ENCODE peak calls at places on chromosomes 11 and 22, in seven cellular contexts. X, H, N, Z, K, F and J are unnamed samples.

GRCh38 chr11:8105666-8106065 is 24.7 kb downstream of the TUB start:
- DNase-seq in X (no peak), H (no peak), N (no peak), Z (no peak), K (no peak), F (no peak), J (no peak)

GRCh38 chr22:27715078-27715477 is 86.5 kb downstream of the MN1 start:
- DNase-seq in X (no peak), H (no peak), N (no peak), Z (peak; percentile 4), K (peak; percentile 56), F (peak; percentile 26), J (no peak)

GRCh38 chr11:75420224-75421034 is 12.6 kb downstream of the KLHL35 start:
- DNase-seq in X (no peak), H (no peak), N (no peak), Z (no peak), K (no peak), F (peak; percentile 55), J (no peak)

GRCh38 chr11:83818349-83818748 is 532.2 kb upstream of the CCDC90B start:
- DNase-seq in X (no peak), H (no peak), N (no peak), Z (no peak), K (no peak), F (no peak), J (no peak)

GRCh38 chr11:100630898-100631297 is 56.2 kb upstream of the ARHGAP42 start:
- DNase-seq in X (no peak), H (no peak), N (no peak), Z (no peak), K (no peak), F (no peak), J (no peak)

GRCh38 chr11:45859661-45860140 is 12.4 kb downstream of the CRY2 start:
- DNase-seq in X (no peak), H (no peak), N (no peak), Z (peak; percentile 52), K (peak; percentile 95), F (peak; percentile 98), J (peak; percentile 56)

GRCh38 chr22:43533131-43533530 is 121.3 kb downstream of the MPPED1 start:
- DNase-seq in X (no peak), H (no peak), N (no peak), Z (no peak), K (no peak), F (no peak), J (no peak)

GRCh38 chr22:49334976-49335375 is 492.7 kb downstream of the BRD1 start:
- DNase-seq in X (no peak), H (no peak), N (no peak), Z (no peak), K (peak; percentile 35), F (no peak), J (no peak)

GRCh38 chr11:6612008-6612815 is at the start of gene TAF10:
- DNase-seq in X (peak; percentile 97), H (peak; percentile 88), N (peak; percentile 96), Z (peak; percentile 96), K (peak; percentile 99), F (peak; percentile 98), J (peak; percentile 97)

GRCh38 chr11:67302571-67303131 is 679 bp upstream of the SSH3 start:
- DNase-seq in X (peak; percentile 60), H (no peak), N (peak; percentile 44), Z (no peak), K (peak; percentile 88), F (peak; percentile 66), J (no peak)

GRCh38 chr11:119284344-119285157 is 32.4 kb downstream of the MCAM start:
- DNase-seq in X (peak; percentile 4), H (peak; percentile 43), N (peak; percentile 71), Z (peak; percentile 54), K (no peak), F (peak; percentile 34), J (peak; percentile 27)

GRCh38 chr11:15690326-15690725 is 575.6 kb downstream of the INSC start:
- DNase-seq in X (no peak), H (no peak), N (no peak), Z (no peak), K (no peak), F (no peak), J (no peak)

GRCh38 chr11:86212212-86212611 is 32.3 kb upstream of the EED start:
- DNase-seq in X (no peak), H (no peak), N (no peak), Z (no peak), K (no peak), F (no peak), J (no peak)

GRCh38 chr22:32352681-32353080 is 5.0 kb upstream of the RFPL3 start:
- DNase-seq in X (no peak), H (no peak), N (no peak), Z (no peak), K (no peak), F (no peak), J (no peak)

GRCh38 chr11:76320929-76321328 is 60.0 kb downstream of the THAP12 start:
- DNase-seq in X (no peak), H (no peak), N (no peak), Z (no peak), K (no peak), F (no peak), J (no peak)

GRCh38 chr11:103832762-103833161 is 203.7 kb upstream of the DDI1 start:
- DNase-seq in X (no peak), H (no peak), N (no peak), Z (no peak), K (no peak), F (no peak), J (no peak)

GRCh38 chr11:114340311-114341131 is 44.3 kb downstream of the NNMT start:
- DNase-seq in X (no peak), H (no peak), N (peak; percentile 81), Z (peak; percentile 78), K (peak; percentile 63), F (peak; percentile 80), J (peak; percentile 54)

GRCh38 chr11:117441146-117441975 is 113.7 kb downstream of the CEP164 start:
- DNase-seq in X (no peak), H (no peak), N (no peak), Z (no peak), K (no peak), F (no peak), J (no peak)

GRCh38 chr11:117998201-117998579 is 12.0 kb downstream of the IL10RA start:
- DNase-seq in X (no peak), H (no peak), N (no peak), Z (no peak), K (no peak), F (no peak), J (no peak)

GRCh38 chr11:14107071-14107470 is 144.5 kb downstream of the SPON1 start:
- DNase-seq in X (no peak), H (no peak), N (no peak), Z (no peak), K (no peak), F (no peak), J (no peak)

GRCh38 chr11:57761301-57762234 is at the start of gene CTNND1:
- DNase-seq in X (peak; percentile 89), H (no peak), N (no peak), Z (peak; percentile 98), K (peak; percentile 82), F (peak; percentile 97), J (peak; percentile 94)

GRCh38 chr11:17611049-17611448 is 64.0 kb downstream of the OTOG start:
- DNase-seq in X (no peak), H (no peak), N (no peak), Z (peak; percentile 90), K (peak; percentile 58), F (no peak), J (peak; percentile 79)

GRCh38 chr22:50720301-50720845 is 17.6 kb upstream of the ACR start:
- DNase-seq in X (no peak), H (no peak), N (no peak), Z (no peak), K (no peak), F (no peak), J (no peak)

GRCh38 chr11:75164318-75164827 is 13.5 kb downstream of the SLCO2B1 start:
- DNase-seq in X (no peak), H (no peak), N (no peak), Z (no peak), K (no peak), F (no peak), J (no peak)

GRCh38 chr11:75337195-75337654 is 14.2 kb downstream of the ARRB1 start:
- DNase-seq in X (no peak), H (no peak), N (peak; percentile 45), Z (no peak), K (no peak), F (no peak), J (no peak)

GRCh38 chr22:42693763-42694683 is 26.6 kb downstream of the A4GALT start:
- DNase-seq in X (no peak), H (no peak), N (no peak), Z (no peak), K (no peak), F (no peak), J (no peak)

GRCh38 chr11:86099727-86100320 is 30.9 kb upstream of the PICALM start:
- DNase-seq in X (no peak), H (no peak), N (no peak), Z (no peak), K (no peak), F (peak; percentile 63), J (no peak)

GRCh38 chr22:23219787-23220484 is 39.6 kb downstream of the BCR start:
- DNase-seq in X (peak; percentile 64), H (no peak), N (peak; percentile 87), Z (no peak), K (peak; percentile 77), F (peak; percentile 62), J (no peak)

GRCh38 chr11:114109206-114110090 is 49.9 kb downstream of the ZBTB16 start:
- DNase-seq in X (no peak), H (no peak), N (peak; percentile 24), Z (no peak), K (no peak), F (no peak), J (no peak)